ENCODE peak calls at places on chromosomes 7 and 10, in ten cellular contexts. One of them, this sample, is unnamed.
A peak's percentile ranks its signal among the peaks of the same experiment; 100 is the strongest.

GRCh38 chr7:132882714-132883428 is 199.0 kb downstream of the CHCHD3 start:
- DNase-seq in upper lobe of right lung: no peak
- DNase-seq in adrenal gland: no peak
- DNase-seq in body of pancreas: no peak
- DNase-seq in CD4-positive, alpha-beta T cell: no peak
- DNase-seq in LNCaP clone FGC: no peak
- DNase-seq in OCI-LY7: no peak
- DNase-seq in AG04449: no peak
- DNase-seq in AG09309: no peak
- DNase-seq in fibroblast of mammary gland: no peak
- DNase-seq in this sample: no peak

GRCh38 chr7:98079891-98080653 is 26.6 kb upstream of the LMTK2 start:
- DNase-seq in upper lobe of right lung: no peak
- DNase-seq in adrenal gland: no peak
- DNase-seq in body of pancreas: no peak
- DNase-seq in CD4-positive, alpha-beta T cell: no peak
- DNase-seq in LNCaP clone FGC: no peak
- DNase-seq in OCI-LY7: no peak
- DNase-seq in AG04449: no peak
- DNase-seq in AG09309: no peak
- DNase-seq in fibroblast of mammary gland: no peak
- DNase-seq in this sample: no peak

GRCh38 chr7:156473476-156474240 is 166.9 kb upstream of the RNF32 start:
- DNase-seq in upper lobe of right lung: no peak
- DNase-seq in adrenal gland: peak; percentile 61
- DNase-seq in body of pancreas: peak; percentile 42
- DNase-seq in CD4-positive, alpha-beta T cell: no peak
- DNase-seq in LNCaP clone FGC: no peak
- DNase-seq in OCI-LY7: peak; percentile 42
- DNase-seq in AG04449: no peak
- DNase-seq in AG09309: no peak
- DNase-seq in fibroblast of mammary gland: peak; percentile 12
- DNase-seq in this sample: no peak

GRCh38 chr10:6737080-6737641 is 157.1 kb upstream of the PRKCQ start:
- DNase-seq in upper lobe of right lung: no peak
- DNase-seq in adrenal gland: no peak
- DNase-seq in body of pancreas: no peak
- DNase-seq in CD4-positive, alpha-beta T cell: no peak
- DNase-seq in LNCaP clone FGC: no peak
- DNase-seq in OCI-LY7: no peak
- DNase-seq in AG04449: no peak
- DNase-seq in AG09309: no peak
- DNase-seq in fibroblast of mammary gland: peak; percentile 62
- DNase-seq in this sample: peak; percentile 50

GRCh38 chr10:118818621-118819221 is 64.0 kb upstream of the CACUL1 start:
- DNase-seq in upper lobe of right lung: peak; percentile 60
- DNase-seq in adrenal gland: peak; percentile 85
- DNase-seq in body of pancreas: peak; percentile 68
- DNase-seq in CD4-positive, alpha-beta T cell: no peak
- DNase-seq in LNCaP clone FGC: no peak
- DNase-seq in OCI-LY7: no peak
- DNase-seq in AG04449: no peak
- DNase-seq in AG09309: no peak
- DNase-seq in fibroblast of mammary gland: no peak
- DNase-seq in this sample: no peak

GRCh38 chr10:35493196-35494118 is 111.7 kb upstream of the GJD4 start:
- DNase-seq in upper lobe of right lung: no peak
- DNase-seq in adrenal gland: no peak
- DNase-seq in body of pancreas: no peak
- DNase-seq in CD4-positive, alpha-beta T cell: no peak
- DNase-seq in LNCaP clone FGC: peak; percentile 94
- DNase-seq in OCI-LY7: peak; percentile 52
- DNase-seq in AG04449: no peak
- DNase-seq in AG09309: no peak
- DNase-seq in fibroblast of mammary gland: no peak
- DNase-seq in this sample: no peak

GRCh38 chr10:96720422-96721206 is at the start of gene PIK3AP1:
- DNase-seq in upper lobe of right lung: peak; percentile 88
- DNase-seq in adrenal gland: peak; percentile 43
- DNase-seq in body of pancreas: peak; percentile 75
- DNase-seq in CD4-positive, alpha-beta T cell: peak; percentile 12
- DNase-seq in LNCaP clone FGC: peak; percentile 40
- DNase-seq in OCI-LY7: peak; percentile 96
- DNase-seq in AG04449: no peak
- DNase-seq in AG09309: no peak
- DNase-seq in fibroblast of mammary gland: no peak
- DNase-seq in this sample: no peak

GRCh38 chr7:55138663-55139062 is 119.8 kb downstream of the EGFR start:
- DNase-seq in upper lobe of right lung: no peak
- DNase-seq in adrenal gland: no peak
- DNase-seq in body of pancreas: no peak
- DNase-seq in CD4-positive, alpha-beta T cell: no peak
- DNase-seq in LNCaP clone FGC: no peak
- DNase-seq in OCI-LY7: no peak
- DNase-seq in AG04449: no peak
- DNase-seq in AG09309: no peak
- DNase-seq in fibroblast of mammary gland: no peak
- DNase-seq in this sample: no peak

GRCh38 chr10:87723500-87723899 is 63.8 kb downstream of the PAPSS2 start:
- DNase-seq in upper lobe of right lung: no peak
- DNase-seq in adrenal gland: no peak
- DNase-seq in body of pancreas: no peak
- DNase-seq in CD4-positive, alpha-beta T cell: no peak
- DNase-seq in LNCaP clone FGC: no peak
- DNase-seq in OCI-LY7: no peak
- DNase-seq in AG04449: no peak
- DNase-seq in AG09309: no peak
- DNase-seq in fibroblast of mammary gland: no peak
- DNase-seq in this sample: no peak

GRCh38 chr10:99369126-99369525 is 40.0 kb downstream of the CNNM1 start:
- DNase-seq in upper lobe of right lung: no peak
- DNase-seq in adrenal gland: no peak
- DNase-seq in body of pancreas: no peak
- DNase-seq in CD4-positive, alpha-beta T cell: no peak
- DNase-seq in LNCaP clone FGC: no peak
- DNase-seq in OCI-LY7: no peak
- DNase-seq in AG04449: no peak
- DNase-seq in AG09309: no peak
- DNase-seq in fibroblast of mammary gland: peak; percentile 33
- DNase-seq in this sample: no peak

GRCh38 chr10:113530476-113530875 is 22.4 kb upstream of the HABP2 start:
- DNase-seq in upper lobe of right lung: no peak
- DNase-seq in adrenal gland: no peak
- DNase-seq in body of pancreas: no peak
- DNase-seq in CD4-positive, alpha-beta T cell: no peak
- DNase-seq in LNCaP clone FGC: no peak
- DNase-seq in OCI-LY7: no peak
- DNase-seq in AG04449: no peak
- DNase-seq in AG09309: no peak
- DNase-seq in fibroblast of mammary gland: no peak
- DNase-seq in this sample: no peak

GRCh38 chr10:29734980-29735627 is 100.3 kb upstream of the SVIL start:
- DNase-seq in upper lobe of right lung: peak; percentile 91
- DNase-seq in adrenal gland: peak; percentile 65
- DNase-seq in body of pancreas: peak; percentile 73
- DNase-seq in CD4-positive, alpha-beta T cell: peak; percentile 40
- DNase-seq in LNCaP clone FGC: no peak
- DNase-seq in OCI-LY7: no peak
- DNase-seq in AG04449: no peak
- DNase-seq in AG09309: no peak
- DNase-seq in fibroblast of mammary gland: no peak
- DNase-seq in this sample: no peak

GRCh38 chr10:121608669-121609190 is 10.5 kb upstream of the FGFR2 start:
- DNase-seq in upper lobe of right lung: peak; percentile 85
- DNase-seq in adrenal gland: peak; percentile 57
- DNase-seq in body of pancreas: peak; percentile 35
- DNase-seq in CD4-positive, alpha-beta T cell: no peak
- DNase-seq in LNCaP clone FGC: no peak
- DNase-seq in OCI-LY7: peak; percentile 26
- DNase-seq in AG04449: no peak
- DNase-seq in AG09309: no peak
- DNase-seq in fibroblast of mammary gland: no peak
- DNase-seq in this sample: no peak

GRCh38 chr7:34108150-34108549 is 202.8 kb downstream of the BMPER start:
- DNase-seq in upper lobe of right lung: no peak
- DNase-seq in adrenal gland: no peak
- DNase-seq in body of pancreas: peak; percentile 35
- DNase-seq in CD4-positive, alpha-beta T cell: no peak
- DNase-seq in LNCaP clone FGC: no peak
- DNase-seq in OCI-LY7: no peak
- DNase-seq in AG04449: no peak
- DNase-seq in AG09309: peak; percentile 60
- DNase-seq in fibroblast of mammary gland: peak; percentile 64
- DNase-seq in this sample: no peak

GRCh38 chr10:32961892-32962369 is 3.9 kb upstream of the ITGB1 start:
- DNase-seq in upper lobe of right lung: no peak
- DNase-seq in adrenal gland: no peak
- DNase-seq in body of pancreas: peak; percentile 23
- DNase-seq in CD4-positive, alpha-beta T cell: no peak
- DNase-seq in LNCaP clone FGC: no peak
- DNase-seq in OCI-LY7: peak; percentile 58
- DNase-seq in AG04449: peak; percentile 79
- DNase-seq in AG09309: peak; percentile 68
- DNase-seq in fibroblast of mammary gland: peak; percentile 86
- DNase-seq in this sample: peak; percentile 57

GRCh38 chr10:102072867-102073527 is 7.8 kb downstream of the HPS6 start:
- DNase-seq in upper lobe of right lung: peak; percentile 82
- DNase-seq in adrenal gland: peak; percentile 85
- DNase-seq in body of pancreas: peak; percentile 83
- DNase-seq in CD4-positive, alpha-beta T cell: peak; percentile 71
- DNase-seq in LNCaP clone FGC: peak; percentile 48
- DNase-seq in OCI-LY7: peak; percentile 81
- DNase-seq in AG04449: peak; percentile 28
- DNase-seq in AG09309: peak; percentile 41
- DNase-seq in fibroblast of mammary gland: peak; percentile 75
- DNase-seq in this sample: no peak
- TF ChIP-seq CTCF in upper lobe of right lung: peak; percentile 96
- TF ChIP-seq CTCF in adrenal gland: peak; percentile 92
- TF ChIP-seq CTCF in body of pancreas: peak; percentile 87
- TF ChIP-seq CTCF in CD4-positive, alpha-beta T cell: peak; percentile 81
- TF ChIP-seq CTCF in LNCaP clone FGC: peak; percentile 94
- TF ChIP-seq CTCF in OCI-LY7: peak; percentile 98
- TF ChIP-seq CTCF in AG04449: peak; percentile 91
- TF ChIP-seq CTCF in AG09309: peak; percentile 96
- TF ChIP-seq CTCF in fibroblast of mammary gland: peak; percentile 98
- TF ChIP-seq CTCF in this sample: peak; percentile 97

DNA sequence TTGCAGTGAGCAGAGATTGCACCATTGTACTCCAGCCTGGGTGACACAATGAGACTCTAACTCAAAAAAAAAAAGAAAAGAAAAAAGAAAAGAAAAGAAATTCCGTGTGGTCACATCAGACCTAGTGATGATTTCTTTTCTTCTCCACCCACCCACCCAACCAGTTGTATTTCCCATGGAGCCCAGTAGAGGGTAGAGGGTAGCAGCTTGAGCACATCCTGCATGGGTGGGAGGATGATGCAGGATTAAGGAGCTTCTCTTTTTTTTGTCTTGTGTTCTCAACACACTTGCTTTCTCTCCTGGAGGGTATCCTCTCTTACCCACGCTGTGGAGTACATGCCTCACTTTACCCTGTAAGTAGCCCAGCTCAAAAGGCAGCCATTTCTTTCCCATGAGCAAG is 118.6 kb upstream of the CARD11 start:
- DNase-seq in upper lobe of right lung: no peak
- DNase-seq in adrenal gland: no peak
- DNase-seq in body of pancreas: no peak
- DNase-seq in CD4-positive, alpha-beta T cell: no peak
- DNase-seq in LNCaP clone FGC: no peak
- DNase-seq in OCI-LY7: peak; percentile 34
- DNase-seq in AG04449: no peak
- DNase-seq in AG09309: no peak
- DNase-seq in fibroblast of mammary gland: peak; percentile 33
- DNase-seq in this sample: no peak
- TF ChIP-seq CTCF in upper lobe of right lung: peak; percentile 17
- TF ChIP-seq CTCF in adrenal gland: no peak
- TF ChIP-seq CTCF in body of pancreas: no peak
- TF ChIP-seq CTCF in CD4-positive, alpha-beta T cell: no peak
- TF ChIP-seq CTCF in LNCaP clone FGC: no peak
- TF ChIP-seq CTCF in OCI-LY7: peak; percentile 47
- TF ChIP-seq CTCF in AG04449: no peak
- TF ChIP-seq CTCF in AG09309: no peak
- TF ChIP-seq CTCF in fibroblast of mammary gland: peak; percentile 51
- TF ChIP-seq CTCF in this sample: no peak

GRCh38 chr7:149669121-149669818 is 104.1 kb downstream of the ZNF467 start:
- DNase-seq in upper lobe of right lung: no peak
- DNase-seq in adrenal gland: no peak
- DNase-seq in body of pancreas: no peak
- DNase-seq in CD4-positive, alpha-beta T cell: no peak
- DNase-seq in LNCaP clone FGC: peak; percentile 8
- DNase-seq in OCI-LY7: peak; percentile 2
- DNase-seq in AG04449: no peak
- DNase-seq in AG09309: no peak
- DNase-seq in fibroblast of mammary gland: peak; percentile 62
- DNase-seq in this sample: no peak
- TF ChIP-seq CTCF in upper lobe of right lung: peak; percentile 43
- TF ChIP-seq CTCF in adrenal gland: peak; percentile 28
- TF ChIP-seq CTCF in body of pancreas: peak; percentile 19
- TF ChIP-seq CTCF in CD4-positive, alpha-beta T cell: peak; percentile 47
- TF ChIP-seq CTCF in LNCaP clone FGC: peak; percentile 69
- TF ChIP-seq CTCF in OCI-LY7: peak; percentile 71
- TF ChIP-seq CTCF in AG04449: peak; percentile 17
- TF ChIP-seq CTCF in AG09309: peak; percentile 44
- TF ChIP-seq CTCF in fibroblast of mammary gland: peak; percentile 51
- TF ChIP-seq CTCF in this sample: peak; percentile 19

GRCh38 chr10:101442456-101442800 is 88.5 kb downstream of the BTRC start:
- DNase-seq in upper lobe of right lung: no peak
- DNase-seq in adrenal gland: no peak
- DNase-seq in body of pancreas: no peak
- DNase-seq in CD4-positive, alpha-beta T cell: no peak
- DNase-seq in LNCaP clone FGC: no peak
- DNase-seq in OCI-LY7: no peak
- DNase-seq in AG04449: no peak
- DNase-seq in AG09309: no peak
- DNase-seq in fibroblast of mammary gland: no peak
- DNase-seq in this sample: no peak

GRCh38 chr10:101446071-101446470 is 92.1 kb downstream of the BTRC start:
- DNase-seq in upper lobe of right lung: no peak
- DNase-seq in adrenal gland: no peak
- DNase-seq in body of pancreas: no peak
- DNase-seq in CD4-positive, alpha-beta T cell: no peak
- DNase-seq in LNCaP clone FGC: no peak
- DNase-seq in OCI-LY7: no peak
- DNase-seq in AG04449: no peak
- DNase-seq in AG09309: no peak
- DNase-seq in fibroblast of mammary gland: no peak
- DNase-seq in this sample: no peak

GRCh38 chr10:101444499-101444898 is 90.5 kb downstream of the BTRC start:
- DNase-seq in upper lobe of right lung: no peak
- DNase-seq in adrenal gland: no peak
- DNase-seq in body of pancreas: no peak
- DNase-seq in CD4-positive, alpha-beta T cell: no peak
- DNase-seq in LNCaP clone FGC: no peak
- DNase-seq in OCI-LY7: no peak
- DNase-seq in AG04449: no peak
- DNase-seq in AG09309: no peak
- DNase-seq in fibroblast of mammary gland: no peak
- DNase-seq in this sample: no peak

GRCh38 chr10:101441539-101442455 is 87.8 kb downstream of the BTRC start:
- DNase-seq in upper lobe of right lung: no peak
- DNase-seq in adrenal gland: peak; percentile 19
- DNase-seq in body of pancreas: peak; percentile 47
- DNase-seq in CD4-positive, alpha-beta T cell: peak; percentile 6
- DNase-seq in LNCaP clone FGC: peak; percentile 52
- DNase-seq in OCI-LY7: peak; percentile 68
- DNase-seq in AG04449: peak; percentile 19
- DNase-seq in AG09309: peak; percentile 46
- DNase-seq in fibroblast of mammary gland: peak; percentile 77
- DNase-seq in this sample: peak; percentile 31

GRCh38 chr10:101444058-101444457 is 90.1 kb downstream of the BTRC start:
- DNase-seq in upper lobe of right lung: no peak
- DNase-seq in adrenal gland: no peak
- DNase-seq in body of pancreas: no peak
- DNase-seq in CD4-positive, alpha-beta T cell: no peak
- DNase-seq in LNCaP clone FGC: no peak
- DNase-seq in OCI-LY7: peak; percentile 20
- DNase-seq in AG04449: no peak
- DNase-seq in AG09309: no peak
- DNase-seq in fibroblast of mammary gland: peak; percentile 31
- DNase-seq in this sample: no peak
- TF ChIP-seq CTCF in upper lobe of right lung: peak; percentile 24
- TF ChIP-seq CTCF in adrenal gland: no peak
- TF ChIP-seq CTCF in body of pancreas: no peak
- TF ChIP-seq CTCF in CD4-positive, alpha-beta T cell: peak; percentile 22
- TF ChIP-seq CTCF in LNCaP clone FGC: peak; percentile 47
- TF ChIP-seq CTCF in OCI-LY7: peak; percentile 79
- TF ChIP-seq CTCF in AG04449: no peak
- TF ChIP-seq CTCF in AG09309: peak; percentile 25
- TF ChIP-seq CTCF in fibroblast of mammary gland: peak; percentile 40
- TF ChIP-seq CTCF in this sample: peak; percentile 23